ENCODE peak calls at places on chromosomes 2 and 18, in six cellular contexts. One of them, this sample, is unnamed.

GRCh38 chr2:239201531-239201876 is 199.3 kb downstream of the HDAC4 start:
- DNase-seq in heart left ventricle: peak; percentile 61
- DNase-seq in gastrocnemius medialis: peak; percentile 72
- DNase-seq in CD8-positive, alpha-beta memory T cell: no peak
- DNase-seq in A549: no peak
- DNase-seq in HCT116: no peak
- DNase-seq in this sample: no peak

GRCh38 chr18:49609416-49610284 is 47.8 kb downstream of the LIPG start:
- DNase-seq in heart left ventricle: no peak
- DNase-seq in gastrocnemius medialis: no peak
- DNase-seq in CD8-positive, alpha-beta memory T cell: no peak
- DNase-seq in A549: peak; percentile 2
- DNase-seq in HCT116: peak; percentile 6
- DNase-seq in this sample: no peak

GRCh38 chr2:65835106-65835505 is 402.7 kb upstream of the SPRED2 start:
- DNase-seq in heart left ventricle: no peak
- DNase-seq in gastrocnemius medialis: no peak
- DNase-seq in CD8-positive, alpha-beta memory T cell: no peak
- DNase-seq in A549: no peak
- DNase-seq in HCT116: no peak
- DNase-seq in this sample: no peak

GRCh38 chr18:70390366-70391090 is 101.7 kb downstream of the SOCS6 start:
- DNase-seq in heart left ventricle: no peak
- DNase-seq in gastrocnemius medialis: no peak
- DNase-seq in CD8-positive, alpha-beta memory T cell: no peak
- DNase-seq in A549: no peak
- DNase-seq in HCT116: no peak
- DNase-seq in this sample: no peak

GRCh38 chr2:3602553-3603339 is 7.8 kb downstream of the COLEC11 start:
- DNase-seq in heart left ventricle: no peak
- DNase-seq in gastrocnemius medialis: no peak
- DNase-seq in CD8-positive, alpha-beta memory T cell: no peak
- DNase-seq in A549: no peak
- DNase-seq in HCT116: no peak
- DNase-seq in this sample: no peak

GRCh38 chr18:48488388-48488850 is 50.4 kb upstream of the CTIF start:
- DNase-seq in heart left ventricle: peak; percentile 80
- DNase-seq in gastrocnemius medialis: no peak
- DNase-seq in CD8-positive, alpha-beta memory T cell: no peak
- DNase-seq in A549: peak; percentile 81
- DNase-seq in HCT116: peak; percentile 41
- DNase-seq in this sample: no peak

GRCh38 chr2:202780514-202781021 is 91.0 kb downstream of the ICA1L start:
- DNase-seq in heart left ventricle: no peak
- DNase-seq in gastrocnemius medialis: no peak
- DNase-seq in CD8-positive, alpha-beta memory T cell: no peak
- DNase-seq in A549: peak; percentile 17
- DNase-seq in HCT116: peak; percentile 64
- DNase-seq in this sample: no peak

GRCh38 chr2:13560322-13560721 is 843.6 kb downstream of the TRIB2 start:
- DNase-seq in heart left ventricle: no peak
- DNase-seq in gastrocnemius medialis: no peak
- DNase-seq in CD8-positive, alpha-beta memory T cell: no peak
- DNase-seq in A549: no peak
- DNase-seq in HCT116: no peak
- DNase-seq in this sample: no peak

GRCh38 chr2:75707901-75708300 is 2.8 kb downstream of the GCFC2 start:
- DNase-seq in heart left ventricle: no peak
- DNase-seq in gastrocnemius medialis: no peak
- DNase-seq in CD8-positive, alpha-beta memory T cell: no peak
- DNase-seq in A549: no peak
- DNase-seq in HCT116: no peak
- DNase-seq in this sample: no peak

DNA sequence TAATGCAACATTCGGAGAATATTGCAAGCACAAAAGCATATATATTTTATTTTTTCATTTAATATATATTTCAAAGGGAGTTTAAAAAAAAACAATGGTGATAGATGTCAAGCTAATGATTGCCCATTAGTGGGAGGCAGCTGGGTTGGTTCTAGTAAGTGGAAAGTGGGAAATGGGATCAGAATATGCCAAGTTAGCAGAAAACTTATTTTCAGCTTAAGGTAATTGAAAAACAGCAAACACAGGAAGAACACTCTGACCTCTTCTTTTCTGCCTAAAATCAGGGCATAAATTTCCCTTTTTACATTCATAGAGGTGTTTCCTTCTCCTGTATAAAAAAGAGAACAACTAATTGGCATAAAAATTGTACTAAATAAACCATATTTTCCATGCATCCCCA is 535.3 kb upstream of the SYT4 start:
- DNase-seq in heart left ventricle: no peak
- DNase-seq in gastrocnemius medialis: no peak
- DNase-seq in CD8-positive, alpha-beta memory T cell: no peak
- DNase-seq in A549: no peak
- DNase-seq in HCT116: no peak
- DNase-seq in this sample: no peak
- H3K9me3 ChIP-seq in heart left ventricle: no peaks in the 10 kb centered on the region
- H3K9me3 ChIP-seq in gastrocnemius medialis: no peaks in the 10 kb centered on the region
- H3K9me3 ChIP-seq in CD8-positive, alpha-beta memory T cell: no peaks in the 10 kb centered on the region
- H3K9me3 ChIP-seq in A549: no peaks in the 10 kb centered on the region
- H3K9me3 ChIP-seq in HCT116: peaks cover 28% of the 10 kb centered on the region
- H3K9me3 ChIP-seq in this sample: peaks cover 6% of the 10 kb centered on the region

GRCh38 chr2:168323456-168324058 is 76.2 kb upstream of the STK39 start:
- DNase-seq in heart left ventricle: no peak
- DNase-seq in gastrocnemius medialis: no peak
- DNase-seq in CD8-positive, alpha-beta memory T cell: no peak
- DNase-seq in A549: no peak
- DNase-seq in HCT116: no peak
- DNase-seq in this sample: no peak

GRCh38 chr2:168330624-168331423 is 83.4 kb upstream of the STK39 start:
- DNase-seq in heart left ventricle: no peak
- DNase-seq in gastrocnemius medialis: no peak
- DNase-seq in CD8-positive, alpha-beta memory T cell: no peak
- DNase-seq in A549: no peak
- DNase-seq in HCT116: no peak
- DNase-seq in this sample: no peak

GRCh38 chr2:168328421-168328820 is 81.0 kb upstream of the STK39 start:
- DNase-seq in heart left ventricle: no peak
- DNase-seq in gastrocnemius medialis: no peak
- DNase-seq in CD8-positive, alpha-beta memory T cell: no peak
- DNase-seq in A549: no peak
- DNase-seq in HCT116: no peak
- DNase-seq in this sample: no peak

GRCh38 chr2:168326578-168326977 is 79.2 kb upstream of the STK39 start:
- DNase-seq in heart left ventricle: no peak
- DNase-seq in gastrocnemius medialis: no peak
- DNase-seq in CD8-positive, alpha-beta memory T cell: no peak
- DNase-seq in A549: no peak
- DNase-seq in HCT116: no peak
- DNase-seq in this sample: no peak

GRCh38 chr2:168327328-168327727 is 79.9 kb upstream of the STK39 start:
- DNase-seq in heart left ventricle: no peak
- DNase-seq in gastrocnemius medialis: no peak
- DNase-seq in CD8-positive, alpha-beta memory T cell: no peak
- DNase-seq in A549: no peak
- DNase-seq in HCT116: no peak
- DNase-seq in this sample: no peak
- H3K9me3 ChIP-seq in heart left ventricle: no peaks in the 10 kb centered on the region
- H3K9me3 ChIP-seq in gastrocnemius medialis: no peaks in the 10 kb centered on the region
- H3K9me3 ChIP-seq in CD8-positive, alpha-beta memory T cell: no peaks in the 10 kb centered on the region
- H3K9me3 ChIP-seq in A549: no peaks in the 10 kb centered on the region
- H3K9me3 ChIP-seq in HCT116: no peaks in the 10 kb centered on the region
- H3K9me3 ChIP-seq in this sample: no peaks in the 10 kb centered on the region

GRCh38 chr2:113158884-113159553 is 14.8 kb upstream of the PSD4 start:
- DNase-seq in heart left ventricle: no peak
- DNase-seq in gastrocnemius medialis: no peak
- DNase-seq in CD8-positive, alpha-beta memory T cell: no peak
- DNase-seq in A549: no peak
- DNase-seq in HCT116: no peak
- DNase-seq in this sample: no peak

GRCh38 chr2:113157897-113158753 is 15.6 kb upstream of the PSD4 start:
- DNase-seq in heart left ventricle: no peak
- DNase-seq in gastrocnemius medialis: no peak
- DNase-seq in CD8-positive, alpha-beta memory T cell: no peak
- DNase-seq in A549: peak; percentile 26
- DNase-seq in HCT116: no peak
- DNase-seq in this sample: no peak

GRCh38 chr2:113162173-113162572 is 11.6 kb upstream of the PSD4 start:
- DNase-seq in heart left ventricle: no peak
- DNase-seq in gastrocnemius medialis: no peak
- DNase-seq in CD8-positive, alpha-beta memory T cell: no peak
- DNase-seq in A549: no peak
- DNase-seq in HCT116: no peak
- DNase-seq in this sample: no peak

GRCh38 chr2:113160962-113161361 is 12.8 kb upstream of the PSD4 start:
- DNase-seq in heart left ventricle: no peak
- DNase-seq in gastrocnemius medialis: no peak
- DNase-seq in CD8-positive, alpha-beta memory T cell: no peak
- DNase-seq in A549: no peak
- DNase-seq in HCT116: no peak
- DNase-seq in this sample: no peak

GRCh38 chr2:113160248-113160647 is 13.5 kb upstream of the PSD4 start:
- DNase-seq in heart left ventricle: no peak
- DNase-seq in gastrocnemius medialis: no peak
- DNase-seq in CD8-positive, alpha-beta memory T cell: no peak
- DNase-seq in A549: no peak
- DNase-seq in HCT116: no peak
- DNase-seq in this sample: no peak
- H3K9me3 ChIP-seq in heart left ventricle: no peaks in the 10 kb centered on the region
- H3K9me3 ChIP-seq in gastrocnemius medialis: no peaks in the 10 kb centered on the region
- H3K9me3 ChIP-seq in CD8-positive, alpha-beta memory T cell: no peaks in the 10 kb centered on the region
- H3K9me3 ChIP-seq in A549: no peaks in the 10 kb centered on the region
- H3K9me3 ChIP-seq in HCT116: no peaks in the 10 kb centered on the region
- H3K9me3 ChIP-seq in this sample: no peaks in the 10 kb centered on the region

GRCh38 chr18:56162316-56162715 is 476.1 kb downstream of the TXNL1 start:
- DNase-seq in heart left ventricle: no peak
- DNase-seq in gastrocnemius medialis: no peak
- DNase-seq in CD8-positive, alpha-beta memory T cell: no peak
- DNase-seq in A549: no peak
- DNase-seq in HCT116: no peak
- DNase-seq in this sample: no peak

GRCh38 chr18:56168049-56168781 is 470.2 kb downstream of the TXNL1 start:
- DNase-seq in heart left ventricle: no peak
- DNase-seq in gastrocnemius medialis: no peak
- DNase-seq in CD8-positive, alpha-beta memory T cell: no peak
- DNase-seq in A549: peak; percentile 15
- DNase-seq in HCT116: no peak
- DNase-seq in this sample: no peak

GRCh38 chr18:56165601-56166355 is 472.6 kb downstream of the TXNL1 start:
- DNase-seq in heart left ventricle: no peak
- DNase-seq in gastrocnemius medialis: no peak
- DNase-seq in CD8-positive, alpha-beta memory T cell: no peak
- DNase-seq in A549: no peak
- DNase-seq in HCT116: no peak
- DNase-seq in this sample: no peak

GRCh38 chr18:56162871-56163270 is 475.5 kb downstream of the TXNL1 start:
- DNase-seq in heart left ventricle: no peak
- DNase-seq in gastrocnemius medialis: no peak
- DNase-seq in CD8-positive, alpha-beta memory T cell: no peak
- DNase-seq in A549: no peak
- DNase-seq in HCT116: no peak
- DNase-seq in this sample: no peak

DNA sequence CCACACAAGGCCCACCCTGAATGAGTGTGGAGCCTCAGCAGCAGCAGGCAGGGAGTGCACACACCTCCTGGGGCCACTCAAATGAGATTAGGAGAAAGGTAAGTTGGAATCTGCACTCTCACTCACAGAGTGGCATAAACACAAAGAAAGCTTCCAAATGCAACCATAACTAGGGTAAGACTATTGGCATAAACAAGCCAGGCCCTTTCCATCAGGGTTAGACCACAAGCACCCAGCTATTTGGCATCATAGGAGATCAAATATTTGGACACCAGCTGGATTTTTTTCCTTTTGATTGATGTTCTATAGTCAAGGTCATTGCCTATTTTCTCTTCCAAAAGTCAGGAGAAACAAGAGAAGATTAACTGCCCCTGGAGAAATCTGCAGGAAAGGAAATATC is 471.5 kb downstream of the TXNL1 start:
- DNase-seq in heart left ventricle: no peak
- DNase-seq in gastrocnemius medialis: no peak
- DNase-seq in CD8-positive, alpha-beta memory T cell: no peak
- DNase-seq in A549: no peak
- DNase-seq in HCT116: no peak
- DNase-seq in this sample: no peak
- H3K9me3 ChIP-seq in heart left ventricle: no peaks in the 10 kb centered on the region
- H3K9me3 ChIP-seq in gastrocnemius medialis: no peaks in the 10 kb centered on the region
- H3K9me3 ChIP-seq in CD8-positive, alpha-beta memory T cell: no peaks in the 10 kb centered on the region
- H3K9me3 ChIP-seq in A549: no peaks in the 10 kb centered on the region
- H3K9me3 ChIP-seq in HCT116: peaks cover 9% of the 10 kb centered on the region
- H3K9me3 ChIP-seq in this sample: no peaks in the 10 kb centered on the region